ENCODE peak calls at places on chromosome 21, in four cellular contexts. One of them, this sample, is unnamed.

GRCh38 chr21:17901458-17902092 is 82.4 kb upstream of the C21orf91 start:
- DNase-seq in K562: no peak
- DNase-seq in WTC11: no peak
- DNase-seq in HepG2: no peak
- DNase-seq in this sample: no peak

GRCh38 chr21:23960769-23961168 is 1646.5 kb downstream of the MRPL39 start:
- DNase-seq in K562: no peak
- DNase-seq in WTC11: no peak
- DNase-seq in HepG2: no peak
- DNase-seq in this sample: no peak

GRCh38 chr21:46457801-46458314 is 833 bp upstream of the DIP2A start:
- DNase-seq in K562: peak; percentile 69
- DNase-seq in WTC11: no peak
- DNase-seq in HepG2: peak; percentile 21
- DNase-seq in this sample: peak; percentile 16

GRCh38 chr21:35127851-35128250 is 78.7 kb upstream of the RUNX1 start:
- DNase-seq in K562: no peak
- DNase-seq in WTC11: no peak
- DNase-seq in HepG2: no peak
- DNase-seq in this sample: no peak

GRCh38 chr21:14956826-14957225 is 108.0 kb downstream of the NRIP1 start:
- DNase-seq in K562: no peak
- DNase-seq in WTC11: no peak
- DNase-seq in HepG2: no peak
- DNase-seq in this sample: no peak

GRCh38 chr21:42638266-42638863 is 15.1 kb upstream of the PDE9A start:
- DNase-seq in K562: no peak
- DNase-seq in WTC11: no peak
- DNase-seq in HepG2: no peak
- DNase-seq in this sample: no peak

GRCh38 chr21:16308269-16308668 is 578.5 kb downstream of the USP25 start:
- DNase-seq in K562: no peak
- DNase-seq in WTC11: no peak
- DNase-seq in HepG2: no peak
- DNase-seq in this sample: no peak

GRCh38 chr21:38386967-38387366 is 111.3 kb downstream of the ERG start:
- DNase-seq in K562: no peak
- DNase-seq in WTC11: no peak
- DNase-seq in HepG2: no peak
- DNase-seq in this sample: no peak

GRCh38 chr21:40901690-40902089 is 54.7 kb upstream of the DSCAM start:
- DNase-seq in K562: no peak
- DNase-seq in WTC11: no peak
- DNase-seq in HepG2: no peak
- DNase-seq in this sample: no peak

GRCh38 chr21:34836103-34836932 is 167.5 kb downstream of the CLIC6 start:
- DNase-seq in K562: no peak
- DNase-seq in WTC11: no peak
- DNase-seq in HepG2: peak; percentile 92
- DNase-seq in this sample: peak; percentile 60

GRCh38 chr21:39033878-39034589 is 149.2 kb downstream of the PSMG1 start:
- DNase-seq in K562: no peak
- DNase-seq in WTC11: no peak
- DNase-seq in HepG2: peak; percentile 98
- DNase-seq in this sample: no peak

GRCh38 chr21:33543505-33544129 is 779 bp downstream of the SON start:
- DNase-seq in K562: no peak
- DNase-seq in WTC11: peak; percentile 78
- DNase-seq in HepG2: no peak
- DNase-seq in this sample: no peak

GRCh38 chr21:16708431-16708830 is 804.4 kb upstream of the CXADR start:
- DNase-seq in K562: no peak
- DNase-seq in WTC11: no peak
- DNase-seq in HepG2: no peak
- DNase-seq in this sample: no peak

GRCh38 chr21:38140192-38140905 is 116.4 kb upstream of the KCNJ15 start:
- DNase-seq in K562: no peak
- DNase-seq in WTC11: no peak
- DNase-seq in HepG2: no peak
- DNase-seq in this sample: peak; percentile 92

DNA sequence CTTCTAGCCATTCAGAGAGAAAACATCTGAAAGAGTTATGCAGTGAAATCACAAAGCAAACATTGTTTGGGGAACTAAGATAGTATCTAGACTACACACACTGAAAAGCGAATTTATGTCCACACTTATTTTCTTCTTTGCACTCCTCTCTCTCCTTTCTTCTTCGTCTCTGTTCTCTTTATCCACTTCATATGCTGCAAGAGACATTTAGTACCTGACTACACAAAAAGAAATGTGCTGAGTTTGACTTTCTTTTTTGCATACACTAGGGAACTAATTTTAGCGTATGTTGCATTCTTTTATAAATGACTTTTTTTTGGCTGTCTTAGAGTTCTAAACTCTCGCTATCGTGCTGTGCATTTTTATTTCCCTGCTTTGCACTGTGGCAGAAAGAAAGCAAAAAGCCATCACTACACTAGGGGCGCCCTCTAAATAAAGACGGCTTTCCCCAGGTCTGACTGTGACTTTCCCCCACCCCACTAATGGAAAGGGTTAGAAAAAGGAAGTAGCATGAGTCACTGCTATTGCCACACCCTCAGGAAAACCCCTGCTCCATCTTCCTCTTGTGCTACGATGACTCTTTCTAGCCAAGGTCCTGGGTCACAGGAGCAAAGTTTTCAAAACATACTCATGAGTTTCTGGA is 65.7 kb downstream of the MAP3K7CL start:
- DNase-seq in K562: peak; percentile 73
- DNase-seq in WTC11: no peak
- DNase-seq in HepG2: peak; percentile 70
- DNase-seq in this sample: peak; percentile 76
- TF ChIP-seq HMGXB4 in K562: no peak
- TF ChIP-seq HMGXB4 in WTC11: no peak
- TF ChIP-seq HMGXB4 in HepG2: no peak
- TF ChIP-seq HMGXB4 in this sample: no peak

GRCh38 chr21:25496825-25497482 is 110.3 kb downstream of the MRPL39 start:
- DNase-seq in K562: no peak
- DNase-seq in WTC11: no peak
- DNase-seq in HepG2: no peak
- DNase-seq in this sample: no peak
- TF ChIP-seq HMGXB4 in K562: no peak
- TF ChIP-seq HMGXB4 in WTC11: no peak
- TF ChIP-seq HMGXB4 in HepG2: no peak
- TF ChIP-seq HMGXB4 in this sample: no peak

GRCh38 chr21:26491663-26492062 is 81.4 kb downstream of the CYYR1 start:
- DNase-seq in K562: no peak
- DNase-seq in WTC11: no peak
- DNase-seq in HepG2: no peak
- DNase-seq in this sample: no peak
- TF ChIP-seq HMGXB4 in K562: no peak
- TF ChIP-seq HMGXB4 in WTC11: no peak
- TF ChIP-seq HMGXB4 in HepG2: no peak
- TF ChIP-seq HMGXB4 in this sample: no peak

GRCh38 chr21:44711327-44712202 is at the start of gene TSPEAR:
- DNase-seq in K562: no peak
- DNase-seq in WTC11: no peak
- DNase-seq in HepG2: no peak
- DNase-seq in this sample: no peak
- TF ChIP-seq HMGXB4 in K562: no peak
- TF ChIP-seq HMGXB4 in WTC11: no peak
- TF ChIP-seq HMGXB4 in HepG2: no peak
- TF ChIP-seq HMGXB4 in this sample: no peak

This sample was measured in A549.